ENCODE peak calls at places on chromosomes 1 and 21, in nine cellular contexts. U is omental fat pad; E is CD4-positive, alpha-beta T cell; Y is pancreas; A is AG04450; Z is stimulated activated CD8-positive, alpha-beta memory T cell treated with anti-CD3 and anti-CD28 coated beads, Interleukin-7, amount 100 ng/mL, for 1 hour; I is neuronal stem cell; M is B cell; C is kidney. V is an unnamed sample.

GRCh38 chr1:21622466-21623315 is 46.5 kb downstream of the RAP1GAP start:
- DNase-seq in A (no peak), E (no peak), C (no peak), Y (peak), I (peak), M (no peak), Z (no peak), U (no peak), V (peak)

GRCh38 chr1:50989694-50990093 is 19.6 kb downstream of the CDKN2C start:
- DNase-seq in C (no peak), I (no peak), M (no peak), U (no peak), Y (no peak), Z (no peak), E (no peak), A (no peak), V (no peak)

GRCh38 chr1:170657275-170657853 is 6.6 kb upstream of the PRRX1 start:
- DNase-seq in U (no peak), Z (no peak), A (no peak), C (no peak), Y (no peak), I (no peak), M (no peak), E (no peak), V (no peak)

GRCh38 chr1:54273837-54274192 is 73.8 kb downstream of the MRPL37 start:
- DNase-seq in U (no peak), M (no peak), E (no peak), Y (no peak), I (no peak), Z (no peak), A (no peak), C (peak), V (no peak)

GRCh38 chr21:17613242-17613676 is 558 bp upstream of the BTG3 start:
- DNase-seq in E (peak), I (peak), M (no peak), U (peak), Y (peak), C (peak), Z (no peak), A (no peak), V (peak)

GRCh38 chr1:23651069-23651808 is 40.4 kb upstream of the RPL11 start:
- DNase-seq in A (no peak), Y (no peak), E (no peak), I (no peak), C (no peak), Z (no peak), U (no peak), M (no peak), V (no peak)

GRCh38 chr1:32351859-32352745 is 10.2 kb downstream of the FAM229A start:
- DNase-seq in A (no peak), M (no peak), I (no peak), Z (no peak), Y (no peak), E (no peak), U (no peak), C (no peak), V (no peak)

GRCh38 chr21:30994917-30995316 is 43.4 kb downstream of the KRTAP19-8 start:
- DNase-seq in Z (no peak), U (no peak), Y (no peak), A (no peak), I (no peak), C (no peak), M (no peak), E (no peak), V (no peak)

GRCh38 chr21:26124896-26125295 is 45.7 kb downstream of the APP start:
- DNase-seq in A (no peak), C (no peak), M (no peak), U (no peak), I (no peak), Y (no peak), Z (no peak), E (no peak), V (no peak)

GRCh38 chr1:64268653-64269557 is 65.5 kb downstream of the UBE2U start:
- DNase-seq in E (peak), A (peak), Z (peak), C (no peak), Y (peak), U (peak), M (peak), I (peak), V (peak)

GRCh38 chr1:41843378-41843777 is 75.3 kb downstream of the HIVEP3 start:
- DNase-seq in M (no peak), C (no peak), E (no peak), Y (no peak), U (no peak), A (peak), I (no peak), Z (no peak), V (no peak)

GRCh38 chr1:35726814-35727433 is 8.2 kb upstream of the C1orf216 start:
- DNase-seq in M (peak), A (peak), U (no peak), Z (no peak), I (no peak), Y (peak), E (peak), C (no peak), V (peak)

GRCh38 chr1:94820918-94821317 is 761 bp downstream of the SLC44A3 start:
- DNase-seq in M (no peak), Z (no peak), U (no peak), I (no peak), C (no peak), E (no peak), Y (no peak), A (no peak), V (no peak)

GRCh38 chr1:82388679-82389078 is 587.9 kb downstream of the ADGRL2 start:
- DNase-seq in Z (no peak), U (no peak), I (no peak), M (no peak), E (no peak), Y (no peak), C (no peak), A (no peak), V (no peak)

GRCh38 chr1:112676543-112676942 is 2.1 kb downstream of the MOV10 start:
- DNase-seq in I (no peak), M (no peak), Z (no peak), C (no peak), E (no peak), A (no peak), Y (no peak), U (no peak), V (no peak)

GRCh38 chr1:228007801-228008341 is 1.1 kb downstream of the WNT3A start:
- DNase-seq in Y (no peak), I (no peak), C (no peak), Z (no peak), U (no peak), M (no peak), A (no peak), E (no peak), V (no peak)

GRCh38 chr1:207579436-207579799 is 65.5 kb upstream of the CR1L start:
- DNase-seq in Z (no peak), I (peak), U (no peak), Y (no peak), M (peak), C (no peak), A (peak), E (no peak), V (no peak)

GRCh38 chr1:183801649-183802048 is 3.3 kb upstream of the RGL1 start:
- DNase-seq in E (no peak), Z (no peak), Y (no peak), M (no peak), U (no peak), A (no peak), C (no peak), I (no peak), V (no peak)

GRCh38 chr1:101205457-101205856 is 31.4 kb upstream of the S1PR1 start:
- DNase-seq in Y (no peak), A (no peak), C (no peak), Z (no peak), E (no peak), I (no peak), M (no peak), U (no peak), V (no peak)

V was measured in T-helper 9 cell.